ENCODE peak calls at places on chromosome 13, in ten cellular contexts. C, B, U, E, Q, S, P, V, J and X are unnamed samples.

GRCh38 chr13:113820813-113821651 is 42.8 kb downstream of the GAS6 start:
- DNase-seq in J (no peak), E (no peak), C (peak; percentile 77), Q (no peak), B (peak; percentile 99), P (peak; percentile 77), U (no peak), S (peak; percentile 94), V (peak; percentile 94), X (no peak)

GRCh38 chr13:23325191-23325590 is 108.3 kb downstream of the SACS start:
- DNase-seq in P (no peak), E (no peak), J (no peak), V (no peak), U (no peak), Q (no peak), C (no peak), B (no peak), S (no peak), X (no peak)

GRCh38 chr13:68369739-68370138 is 1139.6 kb upstream of the PCDH9 start:
- DNase-seq in C (peak; percentile 32), V (peak; percentile 28), Q (no peak), E (no peak), U (no peak), P (no peak), B (no peak), S (no peak), J (no peak), X (no peak)

GRCh38 chr13:51004918-51005460 is 95.4 kb downstream of the RNASEH2B start:
- DNase-seq in Q (no peak), B (no peak), C (peak; percentile 52), S (no peak), P (no peak), E (no peak), U (no peak), V (no peak), J (no peak), X (no peak)

GRCh38 chr13:74093691-74094090 is 40.5 kb downstream of the KLF12 start:
- DNase-seq in S (no peak), P (no peak), J (no peak), U (no peak), Q (no peak), V (no peak), B (peak; percentile 30), C (no peak), E (no peak), X (no peak)

GRCh38 chr13:112150352-112150751 is 83.4 kb downstream of the SOX1 start:
- DNase-seq in V (no peak), E (no peak), P (no peak), U (no peak), C (no peak), J (no peak), Q (no peak), B (no peak), S (no peak), X (no peak)

GRCh38 chr13:46633416-46633815 is 80.4 kb downstream of the LRCH1 start:
- DNase-seq in J (no peak), S (peak; percentile 75), B (peak; percentile 88), V (no peak), U (no peak), Q (no peak), C (no peak), P (no peak), E (no peak), X (no peak)

GRCh38 chr13:81738364-81738763 is 1397.4 kb upstream of the SPRY2 start:
- DNase-seq in B (no peak), E (no peak), V (no peak), S (no peak), Q (no peak), J (no peak), U (no peak), P (no peak), C (no peak), X (no peak)